ENCODE peak calls at places on chromosomes 13 and 19, in nine cellular contexts. One of them, this sample, is unnamed.
A peak's percentile ranks its signal among the peaks of the same experiment; 100 is the strongest.

GRCh38 chr13:112657850-112658445 is 31.9 kb upstream of the ATP11A start:
- DNase-seq in dorsolateral prefrontal cortex: no peak
- DNase-seq in pancreas: no peak
- DNase-seq in endothelial cell: no peak
- DNase-seq in WTC11: no peak
- DNase-seq in cardiac fibroblast: peak; percentile 73
- DNase-seq in choroid plexus epithelial cell: peak; percentile 87
- DNase-seq in GM20000: no peak
- DNase-seq in progenitor cell of endocrine pancreas: no peak
- DNase-seq in this sample: peak; percentile 66

GRCh38 chr13:30572859-30573275 is 44.9 kb upstream of the USPL1 start:
- DNase-seq in dorsolateral prefrontal cortex: no peak
- DNase-seq in pancreas: no peak
- DNase-seq in endothelial cell: no peak
- DNase-seq in WTC11: no peak
- DNase-seq in cardiac fibroblast: peak; percentile 67
- DNase-seq in choroid plexus epithelial cell: peak; percentile 76
- DNase-seq in GM20000: peak; percentile 42
- DNase-seq in progenitor cell of endocrine pancreas: no peak
- DNase-seq in this sample: peak; percentile 54

GRCh38 chr19:13102666-13103584 is at the start of gene LYL1:
- DNase-seq in dorsolateral prefrontal cortex: no peak
- DNase-seq in pancreas: peak; percentile 77
- DNase-seq in endothelial cell: peak; percentile 99
- DNase-seq in WTC11: peak; percentile 67
- DNase-seq in cardiac fibroblast: peak; percentile 77
- DNase-seq in choroid plexus epithelial cell: no peak
- DNase-seq in GM20000: peak; percentile 88
- DNase-seq in progenitor cell of endocrine pancreas: peak; percentile 46
- DNase-seq in this sample: no peak

GRCh38 chr19:41703602-41704293 is 4.7 kb upstream of the CEACAM5 start:
- DNase-seq in dorsolateral prefrontal cortex: no peak
- DNase-seq in pancreas: peak; percentile 29
- DNase-seq in endothelial cell: no peak
- DNase-seq in WTC11: peak; percentile 3
- DNase-seq in cardiac fibroblast: no peak
- DNase-seq in choroid plexus epithelial cell: no peak
- DNase-seq in GM20000: no peak
- DNase-seq in progenitor cell of endocrine pancreas: no peak
- DNase-seq in this sample: no peak

GRCh38 chr19:3604987-3605343 is 1.7 kb downstream of the TBXA2R start:
- DNase-seq in dorsolateral prefrontal cortex: no peak
- DNase-seq in pancreas: no peak
- DNase-seq in endothelial cell: no peak
- DNase-seq in WTC11: no peak
- DNase-seq in cardiac fibroblast: no peak
- DNase-seq in choroid plexus epithelial cell: no peak
- DNase-seq in GM20000: peak; percentile 88
- DNase-seq in progenitor cell of endocrine pancreas: no peak
- DNase-seq in this sample: no peak

GRCh38 chr19:19554074-19555023 is 16.3 kb downstream of the CILP2 start:
- DNase-seq in dorsolateral prefrontal cortex: no peak
- DNase-seq in pancreas: peak; percentile 73
- DNase-seq in endothelial cell: peak; percentile 68
- DNase-seq in WTC11: peak; percentile 84
- DNase-seq in cardiac fibroblast: peak; percentile 41
- DNase-seq in choroid plexus epithelial cell: peak; percentile 56
- DNase-seq in GM20000: peak; percentile 84
- DNase-seq in progenitor cell of endocrine pancreas: no peak
- DNase-seq in this sample: peak; percentile 66

GRCh38 chr13:77516342-77516789 is 19.1 kb upstream of the SCEL start:
- DNase-seq in dorsolateral prefrontal cortex: no peak
- DNase-seq in pancreas: no peak
- DNase-seq in endothelial cell: no peak
- DNase-seq in WTC11: no peak
- DNase-seq in cardiac fibroblast: no peak
- DNase-seq in choroid plexus epithelial cell: peak; percentile 51
- DNase-seq in GM20000: no peak
- DNase-seq in progenitor cell of endocrine pancreas: no peak
- DNase-seq in this sample: peak; percentile 52

GRCh38 chr13:32019612-32020233 is 11.9 kb upstream of the FRY start:
- DNase-seq in dorsolateral prefrontal cortex: no peak
- DNase-seq in pancreas: no peak
- DNase-seq in endothelial cell: peak; percentile 60
- DNase-seq in WTC11: peak; percentile 58
- DNase-seq in cardiac fibroblast: peak; percentile 89
- DNase-seq in choroid plexus epithelial cell: peak; percentile 92
- DNase-seq in GM20000: peak; percentile 71
- DNase-seq in progenitor cell of endocrine pancreas: peak; percentile 25
- DNase-seq in this sample: peak; percentile 63

GRCh38 chr13:52713894-52714293 is 25.7 kb downstream of the CNMD start:
- DNase-seq in dorsolateral prefrontal cortex: no peak
- DNase-seq in pancreas: no peak
- DNase-seq in endothelial cell: no peak
- DNase-seq in WTC11: no peak
- DNase-seq in cardiac fibroblast: peak; percentile 23
- DNase-seq in choroid plexus epithelial cell: no peak
- DNase-seq in GM20000: no peak
- DNase-seq in progenitor cell of endocrine pancreas: no peak
- DNase-seq in this sample: peak; percentile 8

GRCh38 chr13:52707375-52707774 is 32.2 kb downstream of the CNMD start:
- DNase-seq in dorsolateral prefrontal cortex: no peak
- DNase-seq in pancreas: no peak
- DNase-seq in endothelial cell: no peak
- DNase-seq in WTC11: no peak
- DNase-seq in cardiac fibroblast: no peak
- DNase-seq in choroid plexus epithelial cell: peak; percentile 13
- DNase-seq in GM20000: no peak
- DNase-seq in progenitor cell of endocrine pancreas: no peak
- DNase-seq in this sample: no peak

GRCh38 chr13:52706074-52706473 is 33.5 kb downstream of the CNMD start:
- DNase-seq in dorsolateral prefrontal cortex: no peak
- DNase-seq in pancreas: no peak
- DNase-seq in endothelial cell: no peak
- DNase-seq in WTC11: no peak
- DNase-seq in cardiac fibroblast: no peak
- DNase-seq in choroid plexus epithelial cell: no peak
- DNase-seq in GM20000: no peak
- DNase-seq in progenitor cell of endocrine pancreas: no peak
- DNase-seq in this sample: no peak

GRCh38 chr13:52711277-52711676 is 28.3 kb downstream of the CNMD start:
- DNase-seq in dorsolateral prefrontal cortex: no peak
- DNase-seq in pancreas: no peak
- DNase-seq in endothelial cell: peak; percentile 10
- DNase-seq in WTC11: peak; percentile 40
- DNase-seq in cardiac fibroblast: no peak
- DNase-seq in choroid plexus epithelial cell: no peak
- DNase-seq in GM20000: no peak
- DNase-seq in progenitor cell of endocrine pancreas: no peak
- DNase-seq in this sample: no peak
- TF ChIP-seq CTCF in dorsolateral prefrontal cortex: no peak
- TF ChIP-seq CTCF in pancreas: no peak
- TF ChIP-seq CTCF in endothelial cell: no peak
- TF ChIP-seq CTCF in WTC11: no peak
- TF ChIP-seq CTCF in cardiac fibroblast: no peak
- TF ChIP-seq CTCF in choroid plexus epithelial cell: no peak
- TF ChIP-seq CTCF in GM20000: no peak
- TF ChIP-seq CTCF in progenitor cell of endocrine pancreas: no peak
- TF ChIP-seq CTCF in this sample: no peak

GRCh38 chr19:35216026-35216832 is 12.3 kb downstream of the FAM187B start:
- DNase-seq in dorsolateral prefrontal cortex: no peak
- DNase-seq in pancreas: no peak
- DNase-seq in endothelial cell: no peak
- DNase-seq in WTC11: no peak
- DNase-seq in cardiac fibroblast: no peak
- DNase-seq in choroid plexus epithelial cell: peak; percentile 18
- DNase-seq in GM20000: no peak
- DNase-seq in progenitor cell of endocrine pancreas: no peak
- DNase-seq in this sample: no peak

GRCh38 chr19:35213678-35214632 is 14.6 kb downstream of the FAM187B start:
- DNase-seq in dorsolateral prefrontal cortex: no peak
- DNase-seq in pancreas: peak; percentile 63
- DNase-seq in endothelial cell: no peak
- DNase-seq in WTC11: no peak
- DNase-seq in cardiac fibroblast: peak; percentile 94
- DNase-seq in choroid plexus epithelial cell: peak; percentile 88
- DNase-seq in GM20000: peak; percentile 34
- DNase-seq in progenitor cell of endocrine pancreas: no peak
- DNase-seq in this sample: peak; percentile 99

GRCh38 chr19:35219008-35219407 is 9.5 kb downstream of the FAM187B start:
- DNase-seq in dorsolateral prefrontal cortex: no peak
- DNase-seq in pancreas: no peak
- DNase-seq in endothelial cell: no peak
- DNase-seq in WTC11: no peak
- DNase-seq in cardiac fibroblast: no peak
- DNase-seq in choroid plexus epithelial cell: no peak
- DNase-seq in GM20000: no peak
- DNase-seq in progenitor cell of endocrine pancreas: no peak
- DNase-seq in this sample: no peak

GRCh38 chr19:35214766-35215422 is 13.6 kb downstream of the FAM187B start:
- DNase-seq in dorsolateral prefrontal cortex: no peak
- DNase-seq in pancreas: no peak
- DNase-seq in endothelial cell: no peak
- DNase-seq in WTC11: no peak
- DNase-seq in cardiac fibroblast: no peak
- DNase-seq in choroid plexus epithelial cell: no peak
- DNase-seq in GM20000: no peak
- DNase-seq in progenitor cell of endocrine pancreas: no peak
- DNase-seq in this sample: no peak

DNA sequence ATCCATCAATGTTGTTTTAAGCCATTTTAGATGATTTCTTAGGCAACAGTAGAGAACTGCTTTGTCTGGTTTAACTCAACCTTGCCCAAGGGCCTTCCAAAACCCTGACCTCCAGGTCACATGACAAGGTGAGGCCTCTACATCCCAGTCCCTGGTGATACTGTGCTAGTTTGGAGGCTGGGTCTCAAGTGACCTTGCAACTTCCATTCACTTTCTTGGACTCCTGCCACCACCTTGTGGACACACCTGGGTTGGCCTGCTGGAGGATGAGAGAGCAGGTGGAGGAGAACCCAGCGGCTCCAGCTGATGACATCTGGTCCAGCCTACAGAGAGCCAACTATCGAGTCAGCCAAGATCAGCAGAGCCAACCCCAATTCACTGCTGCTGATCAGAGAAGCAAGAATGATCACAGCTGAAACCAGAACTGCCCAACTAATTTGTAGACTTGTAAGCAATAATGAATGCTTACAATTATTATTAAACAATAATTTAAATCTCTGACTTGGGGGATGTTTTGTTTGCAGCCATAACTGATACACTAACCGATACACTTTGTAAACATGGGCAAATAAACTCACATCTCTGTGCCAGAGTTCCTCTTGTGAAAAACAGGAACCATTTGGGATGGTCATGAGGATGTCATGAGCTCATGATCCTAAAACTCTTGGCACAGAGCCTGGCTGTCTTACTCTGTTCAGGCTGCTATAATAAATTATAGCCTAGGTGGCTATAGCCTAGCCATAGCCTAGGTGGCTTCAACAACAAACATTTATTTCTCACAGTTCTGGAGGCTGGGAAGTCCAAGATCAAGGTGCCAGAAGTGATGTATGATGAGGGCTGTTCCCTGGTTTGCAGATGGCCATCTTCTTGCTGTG is 11.5 kb downstream of the FAM187B start:
- DNase-seq in dorsolateral prefrontal cortex: no peak
- DNase-seq in pancreas: no peak
- DNase-seq in endothelial cell: no peak
- DNase-seq in WTC11: peak; percentile 59
- DNase-seq in cardiac fibroblast: no peak
- DNase-seq in choroid plexus epithelial cell: no peak
- DNase-seq in GM20000: peak; percentile 31
- DNase-seq in progenitor cell of endocrine pancreas: no peak
- DNase-seq in this sample: peak; percentile 39
- TF ChIP-seq CTCF in dorsolateral prefrontal cortex: no peak
- TF ChIP-seq CTCF in pancreas: no peak
- TF ChIP-seq CTCF in endothelial cell: no peak
- TF ChIP-seq CTCF in WTC11: no peak
- TF ChIP-seq CTCF in cardiac fibroblast: no peak
- TF ChIP-seq CTCF in choroid plexus epithelial cell: no peak
- TF ChIP-seq CTCF in GM20000: no peak
- TF ChIP-seq CTCF in progenitor cell of endocrine pancreas: no peak
- TF ChIP-seq CTCF in this sample: no peak

DNA sequence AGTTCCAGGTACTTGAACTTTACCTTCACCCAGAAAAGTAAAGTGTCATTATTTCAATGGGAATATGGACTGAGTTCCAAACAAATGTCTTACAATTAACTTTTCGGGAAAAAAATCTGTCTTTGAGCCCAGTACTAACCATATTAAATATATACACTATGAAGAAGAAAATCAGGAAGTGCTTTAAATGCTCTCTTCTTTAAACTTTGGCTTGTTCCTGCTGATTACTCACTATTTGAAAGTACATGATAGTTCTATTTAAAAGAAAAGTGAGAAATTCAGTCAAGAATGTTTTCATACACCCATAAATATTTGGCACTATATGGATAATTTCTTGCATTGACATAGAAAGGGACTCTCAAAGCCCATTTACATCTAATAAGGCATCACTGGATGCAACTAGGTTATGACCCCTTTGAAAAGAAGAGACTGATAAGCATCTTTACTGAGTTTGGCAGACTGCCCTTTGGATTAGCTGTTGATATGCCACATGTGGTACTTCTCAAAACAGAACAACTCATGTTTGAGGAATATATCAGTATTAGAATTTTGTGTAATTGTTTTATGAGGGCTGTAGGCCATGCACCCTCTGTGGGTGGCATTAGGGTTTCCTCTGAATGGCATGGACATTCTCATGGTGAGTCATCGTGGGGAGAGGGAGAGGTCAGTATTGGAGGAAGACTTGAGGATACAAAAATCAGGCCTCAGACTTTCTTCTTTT is 25.0 kb upstream of the VWA8 start:
- DNase-seq in dorsolateral prefrontal cortex: no peak
- DNase-seq in pancreas: no peak
- DNase-seq in endothelial cell: no peak
- DNase-seq in WTC11: no peak
- DNase-seq in cardiac fibroblast: peak; percentile 39
- DNase-seq in choroid plexus epithelial cell: peak; percentile 31
- DNase-seq in GM20000: no peak
- DNase-seq in progenitor cell of endocrine pancreas: no peak
- DNase-seq in this sample: peak; percentile 22
- TF ChIP-seq CTCF in dorsolateral prefrontal cortex: no peak
- TF ChIP-seq CTCF in pancreas: no peak
- TF ChIP-seq CTCF in endothelial cell: no peak
- TF ChIP-seq CTCF in WTC11: no peak
- TF ChIP-seq CTCF in cardiac fibroblast: no peak
- TF ChIP-seq CTCF in choroid plexus epithelial cell: no peak
- TF ChIP-seq CTCF in GM20000: no peak
- TF ChIP-seq CTCF in progenitor cell of endocrine pancreas: no peak
- TF ChIP-seq CTCF in this sample: no peak

GRCh38 chr13:45951724-45952123 is 100.2 kb upstream of the SIAH3 start:
- DNase-seq in dorsolateral prefrontal cortex: no peak
- DNase-seq in pancreas: no peak
- DNase-seq in endothelial cell: no peak
- DNase-seq in WTC11: no peak
- DNase-seq in cardiac fibroblast: peak; percentile 7
- DNase-seq in choroid plexus epithelial cell: peak; percentile 13
- DNase-seq in GM20000: no peak
- DNase-seq in progenitor cell of endocrine pancreas: no peak
- DNase-seq in this sample: no peak

GRCh38 chr13:45953082-45953481 is 99.5 kb downstream of the ZC3H13 start:
- DNase-seq in dorsolateral prefrontal cortex: no peak
- DNase-seq in pancreas: no peak
- DNase-seq in endothelial cell: no peak
- DNase-seq in WTC11: no peak
- DNase-seq in cardiac fibroblast: no peak
- DNase-seq in choroid plexus epithelial cell: no peak
- DNase-seq in GM20000: no peak
- DNase-seq in progenitor cell of endocrine pancreas: no peak
- DNase-seq in this sample: no peak

GRCh38 chr13:45954861-45955595 is 97.5 kb downstream of the ZC3H13 start:
- DNase-seq in dorsolateral prefrontal cortex: no peak
- DNase-seq in pancreas: no peak
- DNase-seq in endothelial cell: no peak
- DNase-seq in WTC11: no peak
- DNase-seq in cardiac fibroblast: peak; percentile 18
- DNase-seq in choroid plexus epithelial cell: no peak
- DNase-seq in GM20000: no peak
- DNase-seq in progenitor cell of endocrine pancreas: no peak
- DNase-seq in this sample: no peak

GRCh38 chr13:45949161-45949560 is 97.6 kb upstream of the SIAH3 start:
- DNase-seq in dorsolateral prefrontal cortex: no peak
- DNase-seq in pancreas: no peak
- DNase-seq in endothelial cell: no peak
- DNase-seq in WTC11: no peak
- DNase-seq in cardiac fibroblast: peak; percentile 31
- DNase-seq in choroid plexus epithelial cell: peak; percentile 84
- DNase-seq in GM20000: no peak
- DNase-seq in progenitor cell of endocrine pancreas: no peak
- DNase-seq in this sample: no peak

GRCh38 chr13:45950343-45950995 is 98.9 kb upstream of the SIAH3 start:
- DNase-seq in dorsolateral prefrontal cortex: no peak
- DNase-seq in pancreas: no peak
- DNase-seq in endothelial cell: no peak
- DNase-seq in WTC11: no peak
- DNase-seq in cardiac fibroblast: peak; percentile 13
- DNase-seq in choroid plexus epithelial cell: peak; percentile 5
- DNase-seq in GM20000: no peak
- DNase-seq in progenitor cell of endocrine pancreas: no peak
- DNase-seq in this sample: no peak
- TF ChIP-seq CTCF in dorsolateral prefrontal cortex: no peak
- TF ChIP-seq CTCF in pancreas: no peak
- TF ChIP-seq CTCF in endothelial cell: no peak
- TF ChIP-seq CTCF in WTC11: no peak
- TF ChIP-seq CTCF in cardiac fibroblast: no peak
- TF ChIP-seq CTCF in choroid plexus epithelial cell: no peak
- TF ChIP-seq CTCF in GM20000: no peak
- TF ChIP-seq CTCF in progenitor cell of endocrine pancreas: no peak
- TF ChIP-seq CTCF in this sample: no peak

This sample was measured in MCF 10A.